ENCODE peak calls at places on chromosomes 2 and 18, in seven cellular contexts. G is stomach; E is stimulated activated CD4-positive, alpha-beta T cell treated with anti-CD3 and anti-CD28 coated beads, Interleukin-4, amount 100 ng/mL, for 24 hours; Z is neural crest cell; L is CD8-positive, alpha-beta memory T cell; X is NCI-H460; M is stromal cell of bone marrow. P is an unnamed sample.

GRCh38 chr18:7645756-7646155 is 78.6 kb downstream of the PTPRM start:
- DNase-seq in L (no peak), E (no peak), M (no peak), G (peak), Z (no peak), X (no peak), P (no peak)

GRCh38 chr2:30113617-30114293 is 33.1 kb upstream of the YPEL5 start:
- DNase-seq in G (no peak), X (no peak), Z (no peak), M (peak), E (no peak), L (no peak), P (no peak)

GRCh38 chr18:61702007-61702406 is 190.8 kb downstream of the RNF152 start:
- DNase-seq in E (no peak), M (peak), Z (no peak), X (no peak), G (no peak), L (no peak), P (no peak)

GRCh38 chr2:154713605-154714004 is 15.1 kb downstream of the KCNJ3 start:
- DNase-seq in L (no peak), Z (no peak), E (no peak), X (no peak), G (no peak), M (no peak), P (no peak)

GRCh38 chr2:227826019-227826521 is 12.4 kb downstream of the CCL20 start:
- DNase-seq in L (peak), Z (no peak), E (no peak), G (no peak), X (no peak), M (no peak), P (peak)

GRCh38 chr2:197168705-197169104 is 141.9 kb downstream of the ANKRD44 start:
- DNase-seq in E (peak), G (peak), X (peak), M (peak), Z (peak), L (peak), P (peak)

GRCh38 chr18:45687617-45688016 is 36.4 kb upstream of the SLC14A1 start:
- DNase-seq in X (no peak), E (no peak), Z (no peak), G (no peak), L (peak), M (no peak), P (no peak)

GRCh38 chr2:120253021-120253882 is 600 bp downstream of the RALB start:
- DNase-seq in G (peak), Z (peak), E (peak), M (peak), L (no peak), X (peak), P (peak)

GRCh38 chr2:217759991-217760390 is 242.8 kb downstream of the TNS1 start:
- DNase-seq in Z (no peak), E (no peak), M (no peak), X (no peak), L (no peak), G (no peak), P (no peak)

GRCh38 chr2:54176577-54176976 is 61.2 kb downstream of the ACYP2 start:
- DNase-seq in G (no peak), L (no peak), M (peak), Z (peak), X (peak), E (no peak), P (no peak)

GRCh38 chr2:69464575-69464974 is 27.3 kb upstream of the NFU1 start:
- DNase-seq in E (no peak), X (no peak), L (no peak), G (no peak), Z (no peak), M (peak), P (no peak)

GRCh38 chr18:62485684-62486083 is 37.1 kb upstream of the ZCCHC2 start:
- DNase-seq in Z (no peak), X (peak), G (peak), M (peak), E (no peak), L (no peak), P (no peak)

GRCh38 chr2:120587997-120588336 is 147.7 kb upstream of the GLI2 start:
- DNase-seq in E (no peak), Z (no peak), M (no peak), X (no peak), L (no peak), G (no peak), P (no peak)

GRCh38 chr2:12433641-12433990 is 283.1 kb upstream of the TRIB2 start:
- DNase-seq in E (no peak), L (no peak), Z (no peak), M (no peak), X (no peak), G (peak), P (no peak)

GRCh38 chr18:10748641-10749040 is 222.8 kb downstream of the NAPG start:
- DNase-seq in L (no peak), Z (no peak), M (peak), E (no peak), G (no peak), X (no peak), P (no peak)

GRCh38 chr2:178233428-178233827 is 39.1 kb downstream of the OSBPL6 start:
- DNase-seq in M (no peak), X (no peak), L (no peak), E (no peak), Z (no peak), G (no peak), P (no peak)

GRCh38 chr2:235511187-235511661 is 17.4 kb downstream of the AGAP1 start:
- DNase-seq in Z (no peak), G (no peak), E (no peak), M (peak), L (no peak), X (no peak), P (peak)

GRCh38 chr18:23355206-23355605 is 97.9 kb upstream of the RIOK3 start:
- DNase-seq in E (no peak), Z (no peak), M (no peak), G (no peak), L (no peak), X (no peak), P (no peak)

GRCh38 chr2:232539298-232540231 is at the start of gene CHRNG:
- DNase-seq in M (no peak), Z (no peak), E (no peak), X (no peak), L (no peak), G (peak), P (no peak)

GRCh38 chr2:85550476-85550875 is 10.8 kb downstream of the GGCX start:
- DNase-seq in M (no peak), L (no peak), Z (no peak), G (no peak), X (no peak), E (no peak), P (no peak)

GRCh38 chr2:33177627-33178026 is 230.9 kb downstream of the LTBP1 start:
- DNase-seq in Z (no peak), E (no peak), L (no peak), X (no peak), M (no peak), G (no peak), P (no peak)

GRCh38 chr2:156083707-156084494 is 248.6 kb downstream of the NR4A2 start:
- DNase-seq in Z (no peak), X (peak), E (no peak), G (no peak), M (no peak), L (no peak), P (peak)

GRCh38 chr2:174442546-174443510 is 44.0 kb downstream of the GPR155 start:
- DNase-seq in E (no peak), X (peak), M (peak), Z (no peak), L (no peak), G (no peak), P (no peak)

GRCh38 chr2:142983174-142983573 is 105.7 kb downstream of the KYNU start:
- DNase-seq in E (no peak), L (no peak), M (no peak), X (no peak), G (no peak), Z (no peak), P (no peak)

GRCh38 chr2:225354281-225354774 is 45.2 kb upstream of the NYAP2 start:
- DNase-seq in M (peak), Z (peak), E (no peak), G (no peak), X (no peak), L (no peak), P (no peak)

GRCh38 chr2:68762665-68763064 is 28.1 kb downstream of the ARHGAP25 start:
- DNase-seq in E (peak), L (peak), G (no peak), Z (no peak), M (no peak), X (no peak), P (no peak)

GRCh38 chr2:146986161-146986560 is 858.7 kb upstream of the ACVR2A start:
- DNase-seq in G (no peak), Z (no peak), E (no peak), L (no peak), X (no peak), M (no peak), P (no peak)

GRCh38 chr2:140863713-140864112 is 1267.1 kb downstream of the LRP1B start:
- DNase-seq in Z (no peak), L (no peak), M (peak), X (peak), E (no peak), G (no peak), P (no peak)

GRCh38 chr2:214772443-214773034 is 36.9 kb downstream of the BARD1 start:
- DNase-seq in E (no peak), G (no peak), L (no peak), Z (no peak), M (no peak), X (no peak), P (no peak)

GRCh38 chr2:183037660-183038340 is 457 bp downstream of the NCKAP1 start:
- DNase-seq in Z (peak), E (peak), M (no peak), X (peak), L (no peak), G (no peak), P (peak)

GRCh38 chr18:2223394-2223793 is 347.9 kb downstream of the METTL4 start:
- DNase-seq in L (no peak), Z (no peak), E (no peak), M (no peak), G (no peak), X (no peak), P (no peak)